ENCODE peak calls at places on chromosomes 7 and 10, in four cellular contexts. N, K, W and Q are unnamed samples.

GRCh38 chr7:32518534-32519140 is 23.3 kb downstream of the AVL9 start:
- DNase-seq in N (no peak), W (peak), K (no peak), Q (no peak)

GRCh38 chr10:22229756-22230330 is 12.0 kb upstream of the EBLN1 start:
- DNase-seq in W (no peak), N (no peak), K (no peak), Q (no peak)

GRCh38 chr7:8365499-8366110 is 67.8 kb upstream of the NXPH1 start:
- DNase-seq in N (no peak), K (no peak), W (no peak), Q (no peak)

GRCh38 chr10:26890956-26891355 is 30.2 kb upstream of the ABI1 start:
- DNase-seq in N (peak), K (no peak), W (peak), Q (peak)

GRCh38 chr10:60978287-60979115 is 34.5 kb upstream of the RHOBTB1 start:
- DNase-seq in K (no peak), N (no peak), W (peak), Q (no peak)

GRCh38 chr7:157893535-157894044 is 556.8 kb downstream of the DNAJB6 start:
- DNase-seq in W (no peak), N (no peak), K (no peak), Q (no peak)

GRCh38 chr7:138465046-138465445 is 5.0 kb downstream of the TRIM24 start:
- DNase-seq in N (no peak), W (no peak), K (no peak), Q (no peak)

GRCh38 chr10:44154956-44155355 is 229.9 kb downstream of the CXCL12 start:
- DNase-seq in N (no peak), K (no peak), W (no peak), Q (no peak)

GRCh38 chr7:138245682-138246081 is 169.4 kb downstream of the AKR1D1 start:
- DNase-seq in K (no peak), N (no peak), W (no peak), Q (no peak)

GRCh38 chr7:29005829-29006228 is 47.7 kb upstream of the TRIL start:
- DNase-seq in N (no peak), W (peak), K (no peak), Q (no peak)

GRCh38 chr10:57664815-57665214 is 602.9 kb downstream of the IPMK start:
- DNase-seq in K (no peak), W (no peak), N (no peak), Q (no peak)

GRCh38 chr7:91239171-91239604 is 25.0 kb upstream of the FZD1 start:
- DNase-seq in N (no peak), W (peak), K (no peak), Q (no peak)

GRCh38 chr7:5708271-5708670 is 73.2 kb downstream of the RNF216 start:
- DNase-seq in W (no peak), N (no peak), K (no peak), Q (no peak)

GRCh38 chr7:122673951-122674350 is 25.0 kb downstream of the RNF133 start:
- DNase-seq in K (no peak), W (no peak), N (no peak), Q (no peak)

GRCh38 chr7:122676466-122676865 is 22.5 kb downstream of the RNF133 start:
- DNase-seq in W (no peak), N (no peak), K (no peak), Q (no peak)

GRCh38 chr7:122675621-122676020 is 23.3 kb downstream of the RNF133 start:
- DNase-seq in W (no peak), N (no peak), K (no peak), Q (no peak)

GRCh38 chr7:122674502-122674901 is 24.4 kb downstream of the RNF133 start:
- DNase-seq in W (peak), N (peak), K (no peak), Q (peak)

GRCh38 chr7:122675011-122675410 is 23.9 kb downstream of the RNF133 start:
- DNase-seq in K (no peak), N (no peak), W (peak), Q (peak)
- H3K4me3 ChIP-seq in K (no peak), N (no peak), W (no peak), Q (peak)

GRCh38 chr10:72740526-72740925 is 48.6 kb downstream of the MCU start:
- DNase-seq in K (no peak), N (peak), W (peak), Q (no peak)

GRCh38 chr10:72738476-72738875 is 46.5 kb downstream of the MCU start:
- DNase-seq in W (no peak), K (no peak), N (no peak), Q (no peak)

GRCh38 chr10:72744566-72744965 is 52.6 kb downstream of the MCU start:
- DNase-seq in N (no peak), W (no peak), K (no peak), Q (no peak)

GRCh38 chr10:72742797-72743196 is 50.9 kb downstream of the MCU start:
- DNase-seq in W (no peak), K (no peak), N (no peak), Q (no peak)

DNA sequence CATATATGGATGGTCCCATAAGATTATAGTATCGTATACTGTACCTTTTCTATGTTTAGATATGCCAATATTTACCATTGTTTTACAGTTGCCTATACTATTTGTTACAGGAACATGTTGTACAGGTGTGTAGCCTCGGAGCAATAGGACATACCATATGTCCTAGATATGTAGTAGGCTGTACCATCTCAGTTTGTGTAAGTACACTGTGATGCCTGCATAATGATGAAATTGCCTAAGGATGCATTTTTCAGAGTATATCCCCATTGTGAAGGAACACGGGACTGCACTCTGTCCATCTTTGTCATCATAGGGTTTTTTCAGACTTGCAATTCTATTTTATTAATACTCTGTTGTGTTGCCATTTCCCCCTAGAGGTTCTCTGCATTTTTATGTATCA is 50.1 kb downstream of the MCU start:
- DNase-seq in K (no peak), N (no peak), W (no peak), Q (no peak)
- H3K4me3 ChIP-seq in K (no peak), N (no peak), W (no peak), Q (no peak)

DNA sequence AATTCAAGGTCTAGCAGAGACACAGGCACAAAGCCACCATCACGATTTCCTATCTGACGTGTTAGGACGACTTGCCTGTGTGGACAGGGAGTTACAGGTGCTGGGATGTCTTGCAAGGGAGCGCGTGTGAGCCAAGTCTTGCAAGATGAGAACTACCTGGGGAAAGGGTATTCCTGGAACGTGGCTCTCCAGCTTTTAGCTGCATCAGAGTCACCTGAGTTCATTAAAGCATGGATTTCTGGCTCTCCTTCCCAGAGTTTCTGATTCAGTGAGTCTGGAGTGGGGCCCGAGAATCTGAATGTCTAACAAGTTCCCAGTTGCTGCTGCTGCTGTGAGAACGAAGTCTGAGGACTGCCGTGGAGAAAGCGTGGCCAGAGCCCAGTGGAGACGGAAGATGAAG is 30.0 kb upstream of the RNF32 start:
- DNase-seq in N (no peak), W (no peak), K (no peak), Q (no peak)
- H3K4me3 ChIP-seq in N (no peak), W (no peak), K (no peak), Q (no peak)

GRCh38 chr10:18005445-18005780 is 53.7 kb downstream of the SLC39A12 start:
- DNase-seq in W (no peak), N (no peak), K (no peak), Q (no peak)
- H3K4me3 ChIP-seq in W (no peak), N (no peak), K (no peak), Q (no peak)

GRCh38 chr10:5291501-5292195 is 73.1 kb upstream of the UCN3 start:
- DNase-seq in W (peak), K (peak), N (no peak), Q (no peak)
- H3K4me3 ChIP-seq in W (no peak), K (peak), N (no peak), Q (no peak)